ENCODE peak calls at places on chromosomes 11 and 22, in seven cellular contexts. N is endodermal cell; V is mucosa of descending colon; M is breast epithelium; G is tibial nerve; Y is CD4-positive, alpha-beta memory T cell; S is right lobe of liver. Q is an unnamed sample. For H3K36me3 and H3K4me1, the result is how much of the 10 kb centered on the place peaks cover.

GRCh38 chr22:50010676-50011446 is 1.7 kb downstream of the IL17REL start:
- DNase-seq in N (no peak), V (no peak), M (no peak), G (no peak), Y (peak), S (no peak), Q (peak)

GRCh38 chr11:74839971-74840370 is 91.3 kb downstream of the RNF169 start:
- DNase-seq in N (no peak), V (no peak), M (no peak), G (no peak), Y (no peak), S (no peak), Q (no peak)

GRCh38 chr11:61816736-61817455 is at the start of gene FADS1:
- DNase-seq in N (peak), V (peak), M (no peak), G (peak), Y (peak), S (peak), Q (peak)

GRCh38 chr11:45880772-45881570 is 4.5 kb upstream of the MAPK8IP1 start:
- DNase-seq in N (no peak), V (no peak), M (no peak), G (no peak), Y (no peak), S (no peak), Q (no peak)

GRCh38 chr11:76690736-76691135 is 20.2 kb upstream of the LRRC32 start:
- DNase-seq in N (no peak), V (no peak), M (no peak), G (no peak), Y (no peak), S (no peak), Q (no peak)

GRCh38 chr11:5700422-5701064 is 11.0 kb downstream of the TRIM22 start:
- DNase-seq in N (no peak), V (no peak), M (no peak), G (no peak), Y (no peak), S (no peak), Q (no peak)

GRCh38 chr22:35191412-35191811 is 65.9 kb upstream of the HMGXB4 start:
- DNase-seq in N (no peak), V (no peak), M (no peak), G (no peak), Y (no peak), S (no peak), Q (no peak)

GRCh38 chr11:120883404-120884135 is 140.3 kb upstream of the TBCEL start:
- DNase-seq in N (peak), V (no peak), M (no peak), G (no peak), Y (no peak), S (no peak), Q (no peak)

GRCh38 chr11:2377511-2378443 is 667 bp downstream of the CD81 start:
- DNase-seq in N (peak), V (peak), M (no peak), G (peak), Y (peak), S (no peak), Q (peak)

GRCh38 chr11:67435727-67436458 is 1.6 kb downstream of the PTPRCAP start:
- DNase-seq in N (no peak), V (no peak), M (no peak), G (no peak), Y (no peak), S (no peak), Q (no peak)
- H3K36me3 ChIP-seq in N (under half), V (under half), M (under half), G (under half), Y (under half), S (under half), Q (half or more)

GRCh38 chr22:45450101-45450785 is 36.8 kb downstream of the RIBC2 start:
- DNase-seq in N (no peak), V (no peak), M (no peak), G (no peak), Y (no peak), S (no peak), Q (no peak)

GRCh38 chr22:45450931-45451651 is 37.6 kb downstream of the RIBC2 start:
- DNase-seq in N (no peak), V (no peak), M (no peak), G (no peak), Y (no peak), S (no peak), Q (no peak)

GRCh38 chr22:45446216-45446615 is 32.7 kb downstream of the RIBC2 start:
- DNase-seq in N (no peak), V (no peak), M (no peak), G (no peak), Y (no peak), S (no peak), Q (no peak)

GRCh38 chr22:45445031-45445710 is 31.7 kb downstream of the RIBC2 start:
- DNase-seq in N (no peak), V (no peak), M (no peak), G (no peak), Y (no peak), S (no peak), Q (no peak)

GRCh38 chr22:45448431-45448830 is 34.9 kb downstream of the RIBC2 start:
- DNase-seq in N (no peak), V (peak), M (no peak), G (peak), Y (no peak), S (no peak), Q (no peak)
- H3K4me1 ChIP-seq in N (under half), V (under half), M (under half), G (under half), Y (under half), S (under half), Q (under half)

DNA sequence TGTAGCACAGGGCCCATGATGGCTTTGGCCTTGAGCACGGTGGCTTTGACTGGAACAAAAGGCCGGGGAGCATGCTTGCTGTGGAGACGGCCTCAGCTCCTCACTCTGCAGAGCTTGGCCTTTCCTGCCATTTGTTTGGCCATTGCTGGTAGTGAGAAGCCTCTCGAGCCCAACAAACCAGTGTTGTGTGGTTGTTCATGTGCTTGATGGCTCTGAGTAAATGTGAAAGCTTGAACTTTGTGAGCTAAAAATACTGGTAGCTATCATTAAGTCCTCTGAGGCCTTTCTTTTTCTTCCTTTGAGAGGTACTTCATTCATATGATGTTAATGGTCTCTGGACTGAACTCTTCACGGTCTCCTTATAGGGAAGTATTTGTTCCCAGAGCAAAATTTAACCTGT is 39.6 kb downstream of the NAT10 start:
- DNase-seq in N (no peak), V (no peak), M (no peak), G (no peak), Y (no peak), S (no peak), Q (no peak)
- H3K36me3 ChIP-seq in N (half or more), V (under half), M (under half), G (under half), Y (half or more), S (half or more), Q (half or more)

DNA sequence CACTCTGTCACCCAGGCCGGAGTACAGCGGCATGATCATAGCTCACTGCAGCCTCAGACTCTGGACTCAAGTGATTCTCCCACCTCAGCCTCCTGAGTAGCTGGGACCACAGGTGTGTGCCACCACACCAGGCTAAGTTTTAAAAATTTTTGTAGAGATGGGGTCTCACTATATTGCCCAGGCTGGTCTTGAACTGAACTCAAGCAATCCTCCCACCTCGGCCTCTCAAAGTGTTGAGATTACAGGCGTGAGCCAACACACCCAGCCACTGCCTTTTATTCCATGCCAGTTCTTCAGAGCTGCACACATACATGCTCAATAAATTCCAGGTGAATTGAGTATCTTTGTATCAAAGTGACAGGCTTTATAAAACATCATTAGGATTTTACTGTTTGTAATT is 2.4 kb upstream of the COPB1 start:
- DNase-seq in N (no peak), V (no peak), M (no peak), G (no peak), Y (no peak), S (no peak), Q (no peak)
- H3K4me1 ChIP-seq in N (under half), V (under half), M (under half), G (under half), Y (under half), S (under half), Q (under half)

Q was measured in upper lobe of right lung.